ENCODE peak calls at places on chromosome 3, in ten cellular contexts. One of them, this sample, is unnamed.

GRCh38 chr3:177528306-177529070 is 331.2 kb upstream of the TBL1XR1 start:
- DNase-seq in stromal cell of bone marrow: no peak
- DNase-seq in NCI-H1092 treated with DMSO at 0.1 percent for 48 hours: no peak
- DNase-seq in AG04450: no peak
- DNase-seq in activated T-helper 1 cell treated with Interleukin-2 at 50 U/mL for 16 hours: no peak
- DNase-seq in frontal cortex: no peak
- DNase-seq in fibroblast of the conjunctiva: no peak
- DNase-seq in HFFc6: peak
- DNase-seq in AG08395: no peak
- DNase-seq in HAP-1: no peak
- DNase-seq in this sample: no peak

GRCh38 chr3:28765194-28765593 is 416.6 kb upstream of the AZI2 start:
- DNase-seq in AG08395: no peak
- DNase-seq in activated T-helper 1 cell treated with Interleukin-2 at 50 U/mL for 16 hours: no peak
- DNase-seq in frontal cortex: no peak
- DNase-seq in stromal cell of bone marrow: no peak
- DNase-seq in AG04450: no peak
- DNase-seq in fibroblast of the conjunctiva: no peak
- DNase-seq in HAP-1: no peak
- DNase-seq in HFFc6: no peak
- DNase-seq in NCI-H1092 treated with DMSO at 0.1 percent for 48 hours: no peak
- DNase-seq in this sample: no peak

GRCh38 chr3:120420855-120421570 is 29.8 kb downstream of the FSTL1 start:
- DNase-seq in fibroblast of the conjunctiva: no peak
- DNase-seq in AG08395: peak
- DNase-seq in HAP-1: no peak
- DNase-seq in activated T-helper 1 cell treated with Interleukin-2 at 50 U/mL for 16 hours: no peak
- DNase-seq in HFFc6: peak
- DNase-seq in frontal cortex: peak
- DNase-seq in stromal cell of bone marrow: no peak
- DNase-seq in AG04450: no peak
- DNase-seq in NCI-H1092 treated with DMSO at 0.1 percent for 48 hours: no peak
- DNase-seq in this sample: no peak

GRCh38 chr3:66195347-66195783 is 25.4 kb upstream of the SLC25A26 start:
- DNase-seq in frontal cortex: peak
- DNase-seq in NCI-H1092 treated with DMSO at 0.1 percent for 48 hours: peak
- DNase-seq in HFFc6: peak
- DNase-seq in activated T-helper 1 cell treated with Interleukin-2 at 50 U/mL for 16 hours: no peak
- DNase-seq in fibroblast of the conjunctiva: peak
- DNase-seq in AG04450: peak
- DNase-seq in AG08395: peak
- DNase-seq in HAP-1: no peak
- DNase-seq in stromal cell of bone marrow: peak
- DNase-seq in this sample: peak

GRCh38 chr3:184727357-184728060 is 15.6 kb upstream of the MAGEF1 start:
- DNase-seq in AG08395: peak
- DNase-seq in fibroblast of the conjunctiva: peak
- DNase-seq in stromal cell of bone marrow: peak
- DNase-seq in HAP-1: peak
- DNase-seq in HFFc6: peak
- DNase-seq in NCI-H1092 treated with DMSO at 0.1 percent for 48 hours: peak
- DNase-seq in activated T-helper 1 cell treated with Interleukin-2 at 50 U/mL for 16 hours: no peak
- DNase-seq in AG04450: no peak
- DNase-seq in frontal cortex: peak
- DNase-seq in this sample: peak

GRCh38 chr3:72520690-72521308 is 327.4 kb downstream of the SHQ1 start:
- DNase-seq in stromal cell of bone marrow: no peak
- DNase-seq in AG08395: no peak
- DNase-seq in AG04450: peak
- DNase-seq in NCI-H1092 treated with DMSO at 0.1 percent for 48 hours: no peak
- DNase-seq in HFFc6: peak
- DNase-seq in fibroblast of the conjunctiva: peak
- DNase-seq in HAP-1: no peak
- DNase-seq in frontal cortex: no peak
- DNase-seq in activated T-helper 1 cell treated with Interleukin-2 at 50 U/mL for 16 hours: no peak
- DNase-seq in this sample: peak

GRCh38 chr3:61802772-61803171 is 241.4 kb downstream of the PTPRG start:
- DNase-seq in stromal cell of bone marrow: no peak
- DNase-seq in NCI-H1092 treated with DMSO at 0.1 percent for 48 hours: peak
- DNase-seq in HFFc6: no peak
- DNase-seq in HAP-1: no peak
- DNase-seq in frontal cortex: no peak
- DNase-seq in AG04450: no peak
- DNase-seq in AG08395: no peak
- DNase-seq in activated T-helper 1 cell treated with Interleukin-2 at 50 U/mL for 16 hours: no peak
- DNase-seq in fibroblast of the conjunctiva: no peak
- DNase-seq in this sample: no peak

GRCh38 chr3:51637941-51638471 is 33.0 kb upstream of the TEX264 start:
- DNase-seq in frontal cortex: no peak
- DNase-seq in AG04450: peak
- DNase-seq in stromal cell of bone marrow: no peak
- DNase-seq in fibroblast of the conjunctiva: peak
- DNase-seq in AG08395: peak
- DNase-seq in HAP-1: peak
- DNase-seq in NCI-H1092 treated with DMSO at 0.1 percent for 48 hours: peak
- DNase-seq in activated T-helper 1 cell treated with Interleukin-2 at 50 U/mL for 16 hours: no peak
- DNase-seq in HFFc6: peak
- DNase-seq in this sample: peak

GRCh38 chr3:69012836-69013255 is 638 bp downstream of the EOGT start:
- DNase-seq in frontal cortex: peak
- DNase-seq in HFFc6: peak
- DNase-seq in fibroblast of the conjunctiva: no peak
- DNase-seq in activated T-helper 1 cell treated with Interleukin-2 at 50 U/mL for 16 hours: no peak
- DNase-seq in NCI-H1092 treated with DMSO at 0.1 percent for 48 hours: peak
- DNase-seq in stromal cell of bone marrow: no peak
- DNase-seq in AG04450: no peak
- DNase-seq in AG08395: peak
- DNase-seq in HAP-1: no peak
- DNase-seq in this sample: no peak

GRCh38 chr3:169350228-169350627 is 313.3 kb downstream of the MECOM start:
- DNase-seq in HFFc6: no peak
- DNase-seq in NCI-H1092 treated with DMSO at 0.1 percent for 48 hours: no peak
- DNase-seq in stromal cell of bone marrow: no peak
- DNase-seq in HAP-1: no peak
- DNase-seq in AG04450: no peak
- DNase-seq in frontal cortex: no peak
- DNase-seq in AG08395: no peak
- DNase-seq in activated T-helper 1 cell treated with Interleukin-2 at 50 U/mL for 16 hours: no peak
- DNase-seq in fibroblast of the conjunctiva: no peak
- DNase-seq in this sample: no peak

GRCh38 chr3:196207833-196208607 is 3.2 kb downstream of the ZDHHC19 start:
- DNase-seq in NCI-H1092 treated with DMSO at 0.1 percent for 48 hours: no peak
- DNase-seq in stromal cell of bone marrow: no peak
- DNase-seq in HFFc6: no peak
- DNase-seq in fibroblast of the conjunctiva: no peak
- DNase-seq in AG04450: no peak
- DNase-seq in HAP-1: peak
- DNase-seq in frontal cortex: peak
- DNase-seq in AG08395: peak
- DNase-seq in activated T-helper 1 cell treated with Interleukin-2 at 50 U/mL for 16 hours: peak
- DNase-seq in this sample: no peak

GRCh38 chr3:169627073-169627472 is 36.4 kb downstream of the MECOM start:
- DNase-seq in AG04450: no peak
- DNase-seq in fibroblast of the conjunctiva: no peak
- DNase-seq in frontal cortex: no peak
- DNase-seq in NCI-H1092 treated with DMSO at 0.1 percent for 48 hours: peak
- DNase-seq in AG08395: no peak
- DNase-seq in HAP-1: peak
- DNase-seq in HFFc6: no peak
- DNase-seq in activated T-helper 1 cell treated with Interleukin-2 at 50 U/mL for 16 hours: no peak
- DNase-seq in stromal cell of bone marrow: no peak
- DNase-seq in this sample: no peak

GRCh38 chr3:69785769-69786311 is 46.6 kb downstream of the MITF start:
- DNase-seq in HAP-1: no peak
- DNase-seq in fibroblast of the conjunctiva: no peak
- DNase-seq in frontal cortex: no peak
- DNase-seq in NCI-H1092 treated with DMSO at 0.1 percent for 48 hours: no peak
- DNase-seq in AG04450: no peak
- DNase-seq in stromal cell of bone marrow: no peak
- DNase-seq in activated T-helper 1 cell treated with Interleukin-2 at 50 U/mL for 16 hours: no peak
- DNase-seq in AG08395: no peak
- DNase-seq in HFFc6: no peak
- DNase-seq in this sample: no peak

GRCh38 chr3:148366743-148367410 is 330.8 kb upstream of the AGTR1 start:
- DNase-seq in frontal cortex: no peak
- DNase-seq in HFFc6: peak
- DNase-seq in fibroblast of the conjunctiva: peak
- DNase-seq in AG04450: no peak
- DNase-seq in stromal cell of bone marrow: peak
- DNase-seq in HAP-1: no peak
- DNase-seq in activated T-helper 1 cell treated with Interleukin-2 at 50 U/mL for 16 hours: no peak
- DNase-seq in NCI-H1092 treated with DMSO at 0.1 percent for 48 hours: peak
- DNase-seq in AG08395: peak
- DNase-seq in this sample: no peak

GRCh38 chr3:159782724-159783421 is 205.8 kb upstream of the IL12A start:
- DNase-seq in stromal cell of bone marrow: no peak
- DNase-seq in activated T-helper 1 cell treated with Interleukin-2 at 50 U/mL for 16 hours: no peak
- DNase-seq in fibroblast of the conjunctiva: no peak
- DNase-seq in HAP-1: no peak
- DNase-seq in HFFc6: no peak
- DNase-seq in AG08395: no peak
- DNase-seq in frontal cortex: no peak
- DNase-seq in NCI-H1092 treated with DMSO at 0.1 percent for 48 hours: no peak
- DNase-seq in AG04450: no peak
- DNase-seq in this sample: no peak

GRCh38 chr3:43748179-43748578 is 57.4 kb downstream of the ABHD5 start:
- DNase-seq in frontal cortex: peak
- DNase-seq in AG08395: peak
- DNase-seq in HFFc6: peak
- DNase-seq in activated T-helper 1 cell treated with Interleukin-2 at 50 U/mL for 16 hours: no peak
- DNase-seq in HAP-1: no peak
- DNase-seq in stromal cell of bone marrow: no peak
- DNase-seq in NCI-H1092 treated with DMSO at 0.1 percent for 48 hours: no peak
- DNase-seq in AG04450: no peak
- DNase-seq in fibroblast of the conjunctiva: no peak
- DNase-seq in this sample: no peak

GRCh38 chr3:26799679-26800317 is 177.2 kb downstream of the LRRC3B start:
- DNase-seq in HAP-1: no peak
- DNase-seq in AG08395: no peak
- DNase-seq in stromal cell of bone marrow: no peak
- DNase-seq in NCI-H1092 treated with DMSO at 0.1 percent for 48 hours: no peak
- DNase-seq in activated T-helper 1 cell treated with Interleukin-2 at 50 U/mL for 16 hours: no peak
- DNase-seq in fibroblast of the conjunctiva: no peak
- DNase-seq in AG04450: no peak
- DNase-seq in frontal cortex: no peak
- DNase-seq in HFFc6: no peak
- DNase-seq in this sample: no peak